ENCODE peak calls at places on chromosome 2, in six cellular contexts. X, Z, N, V, R and B are unnamed samples.

GRCh38 chr2:95392730-95393455 is 9.6 kb upstream of the FAHD2A start:
- DNase-seq in V (no peak), R (no peak), Z (peak), N (peak), X (no peak), B (no peak)

GRCh38 chr2:61178603-61179545 is 16.9 kb downstream of the C2orf74 start:
- DNase-seq in Z (no peak), V (peak), X (no peak), N (peak), R (no peak), B (no peak)

GRCh38 chr2:149089068-149089467 is 50.6 kb downstream of the LYPD6B start:
- DNase-seq in R (no peak), Z (no peak), N (no peak), X (no peak), V (no peak), B (no peak)

GRCh38 chr2:71783215-71783614 is 329.9 kb downstream of the DYSF start:
- DNase-seq in R (no peak), V (no peak), Z (no peak), X (no peak), N (no peak), B (no peak)

GRCh38 chr2:158837645-158838044 is 42.5 kb downstream of the DAPL1 start:
- DNase-seq in X (no peak), Z (no peak), R (no peak), N (no peak), V (no peak), B (no peak)

GRCh38 chr2:161353543-161353942 is 45.3 kb downstream of the PSMD14 start:
- DNase-seq in X (no peak), N (no peak), Z (no peak), V (no peak), R (no peak), B (no peak)

GRCh38 chr2:207088839-207089238 is 76.9 kb downstream of the KLF7 start:
- DNase-seq in R (no peak), N (no peak), X (no peak), V (no peak), Z (no peak), B (no peak)

GRCh38 chr2:215409331-215410127 is 26.3 kb downstream of the FN1 start:
- DNase-seq in N (no peak), X (no peak), Z (no peak), V (no peak), R (no peak), B (no peak)

GRCh38 chr2:152718909-152719645 is 657 bp downstream of the ARL6IP6 start:
- DNase-seq in V (peak), Z (peak), N (no peak), X (no peak), R (peak), B (no peak)

GRCh38 chr2:55891671-55892071 is 31.9 kb downstream of the EFEMP1 start:
- DNase-seq in Z (no peak), R (no peak), V (no peak), X (no peak), N (no peak), B (no peak)

GRCh38 chr2:208064220-208064951 is 39.1 kb upstream of the PLEKHM3 start:
- DNase-seq in V (no peak), Z (no peak), R (no peak), X (no peak), N (no peak), B (no peak)

GRCh38 chr2:14524041-14524802 is 108.3 kb upstream of the LRATD1 start:
- DNase-seq in X (no peak), V (no peak), N (no peak), Z (no peak), R (no peak), B (no peak)

GRCh38 chr2:130252880-130253645 is 54.8 kb upstream of the TUBA3E start:
- DNase-seq in X (no peak), N (no peak), Z (no peak), R (no peak), V (no peak), B (peak)

GRCh38 chr2:232779935-232780334 is 3.6 kb upstream of the KCNJ13 start:
- DNase-seq in Z (no peak), N (no peak), R (no peak), X (no peak), V (no peak), B (no peak)
- TF ChIP-seq CTCF in Z (no peak), N (no peak), R (no peak), X (no peak), V (no peak), B (no peak)

GRCh38 chr2:12314119-12314735 is 402.5 kb upstream of the TRIB2 start:
- DNase-seq in N (no peak), Z (no peak), R (no peak), X (no peak), V (no peak), B (no peak)
- TF ChIP-seq CTCF in N (no peak), Z (no peak), R (no peak), X (no peak), V (no peak), B (no peak)

GRCh38 chr2:238240761-238241711 is 1.2 kb upstream of the HES6 start:
- DNase-seq in Z (peak), N (peak), V (peak), R (no peak), X (peak), B (peak)
- TF ChIP-seq CTCF in Z (no peak), N (no peak), V (no peak), R (no peak), X (peak), B (no peak)

GRCh38 chr2:174461221-174461620 is 25.6 kb downstream of the GPR155 start:
- DNase-seq in X (no peak), R (no peak), V (no peak), Z (no peak), N (no peak), B (no peak)

DNA sequence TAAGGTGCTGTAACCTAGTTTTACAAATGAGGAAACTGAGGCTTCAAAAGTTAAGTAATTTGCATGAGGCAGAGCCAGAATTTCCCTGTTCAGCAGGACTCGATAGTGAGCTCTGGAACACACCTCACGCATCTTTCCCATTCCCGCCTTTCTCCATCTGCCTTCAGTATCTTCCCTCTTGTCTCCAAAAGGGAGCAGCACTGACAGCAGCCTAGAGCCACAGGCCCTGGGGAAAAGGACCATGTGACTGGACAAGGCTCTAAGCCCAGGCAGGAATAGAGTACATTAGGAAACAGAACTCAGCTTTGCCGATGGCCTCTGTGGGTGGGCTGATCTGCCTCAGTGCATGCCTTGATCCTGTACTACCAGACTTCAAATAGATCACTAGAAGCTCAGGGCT is 21.5 kb downstream of the GPR155 start:
- DNase-seq in V (no peak), Z (peak), X (peak), R (no peak), N (no peak), B (no peak)
- TF ChIP-seq CTCF in V (no peak), Z (no peak), X (no peak), R (peak), N (no peak), B (no peak)